ENCODE peak calls at places on chromosome 3, in four cellular contexts. J is CD8-positive, alpha-beta T cell; H is CD4-positive, CD25-positive, alpha-beta regulatory T cell; T is thyroid gland. O is an unnamed sample. For H3K9me3, the result is how much of the 10 kb centered on the place peaks cover.

GRCh38 chr3:104549099-104549714 is 817.5 kb upstream of the ALCAM start:
- DNase-seq in J (no peak), H (no peak), T (no peak), O (no peak)

GRCh38 chr3:149609595-149609994 is 48.2 kb downstream of the WWTR1 start:
- DNase-seq in H (no peak), T (no peak), J (no peak), O (no peak)

GRCh38 chr3:141305436-141305835 is 62.9 kb upstream of the ZBTB38 start:
- DNase-seq in T (peak), H (no peak), J (no peak), O (no peak)

GRCh38 chr3:107436029-107436428 is 58.8 kb downstream of the CCDC54 start:
- DNase-seq in J (no peak), H (no peak), T (no peak), O (no peak)

GRCh38 chr3:197371521-197372075 is 73.2 kb upstream of the DLG1 start:
- DNase-seq in T (no peak), J (no peak), H (no peak), O (no peak)

GRCh38 chr3:71537211-71537611 is 46.3 kb downstream of the FOXP1 start:
- DNase-seq in H (no peak), T (no peak), J (no peak), O (no peak)

GRCh38 chr3:123286308-123287023 is 84.7 kb downstream of the SEC22A start:
- DNase-seq in J (no peak), H (no peak), T (peak), O (peak)

GRCh38 chr3:105359098-105359762 is 7.5 kb upstream of the ALCAM start:
- DNase-seq in T (no peak), J (no peak), H (no peak), O (no peak)

GRCh38 chr3:117545484-117545883 is 835.9 kb downstream of the TUSC7 start:
- DNase-seq in H (no peak), T (no peak), J (no peak), O (no peak)

GRCh38 chr3:42053476-42053875 is 37.7 kb upstream of the TRAK1 start:
- DNase-seq in T (peak), J (no peak), H (no peak), O (no peak)

GRCh38 chr3:164467027-164467426 is 611.3 kb downstream of the SI start:
- DNase-seq in T (no peak), J (no peak), H (no peak), O (no peak)

GRCh38 chr3:55721716-55722484 is 234.8 kb upstream of the WNT5A start:
- DNase-seq in J (no peak), H (no peak), T (peak), O (no peak)

GRCh38 chr3:122874116-122874515 is 79.2 kb downstream of the SLC49A4 start:
- DNase-seq in H (no peak), J (no peak), T (no peak), O (no peak)

GRCh38 chr3:185312006-185312405 is 50.9 kb upstream of the MAP3K13 start:
- DNase-seq in T (peak), H (no peak), J (no peak), O (no peak)

GRCh38 chr3:186264608-186265400 is 97.2 kb downstream of the DGKG start:
- DNase-seq in H (no peak), J (no peak), T (no peak), O (no peak)

GRCh38 chr3:69767571-69767970 is 28.3 kb downstream of the MITF start:
- DNase-seq in T (peak), J (no peak), H (no peak), O (no peak)

GRCh38 chr3:106628407-106628806 is 748.8 kb upstream of the CCDC54 start:
- DNase-seq in H (no peak), T (no peak), J (no peak), O (no peak)

GRCh38 chr3:42177068-42177800 is 86.1 kb downstream of the TRAK1 start:
- DNase-seq in H (no peak), J (no peak), T (no peak), O (no peak)

GRCh38 chr3:129439381-129439816 is 349 bp downstream of the MBD4 start:
- DNase-seq in J (peak), H (peak), T (peak), O (peak)

GRCh38 chr3:128374746-128375445 is 91.8 kb downstream of the DNAJB8 start:
- DNase-seq in H (no peak), T (no peak), J (no peak), O (no peak)

DNA sequence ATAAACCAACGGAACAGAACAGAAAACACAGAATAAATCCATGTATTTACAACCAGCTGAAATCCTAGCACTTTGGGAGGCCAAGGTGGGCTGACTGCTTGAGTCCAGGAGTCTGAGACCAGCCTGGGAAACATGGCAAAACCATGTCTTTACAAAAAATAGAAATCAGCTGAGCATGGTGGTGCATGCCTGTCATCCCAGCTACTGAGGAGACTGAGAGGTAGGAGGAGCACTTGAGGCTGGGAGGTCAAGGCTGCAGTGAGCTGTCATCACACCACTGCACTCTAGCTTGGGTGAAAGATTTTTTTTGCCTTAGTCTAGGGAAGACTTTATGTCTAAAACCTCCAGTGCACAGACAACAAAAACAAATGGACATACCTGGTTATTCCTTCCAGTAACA is 120.7 kb downstream of the STT3B start:
- DNase-seq in J (no peak), H (no peak), T (no peak), O (no peak)
- H3K9me3 ChIP-seq in J (half or more), H (half or more), T (under half), O (under half)

GRCh38 chr3:56998081-56998529 is 62.4 kb upstream of the SPATA12 start:
- DNase-seq in T (no peak), H (no peak), J (no peak), O (no peak)
- H3K9me3 ChIP-seq in T (under half), H (under half), J (under half), O (under half)

GRCh38 chr3:66427352-66427751 is 73.5 kb downstream of the LRIG1 start:
- DNase-seq in J (no peak), H (no peak), T (no peak), O (no peak)

GRCh38 chr3:66425032-66425431 is 75.8 kb downstream of the LRIG1 start:
- DNase-seq in T (peak), J (no peak), H (no peak), O (no peak)

GRCh38 chr3:66426135-66426534 is 74.7 kb downstream of the LRIG1 start:
- DNase-seq in H (no peak), J (no peak), T (no peak), O (no peak)

GRCh38 chr3:66425566-66425965 is 75.3 kb downstream of the LRIG1 start:
- DNase-seq in T (no peak), H (no peak), J (no peak), O (no peak)

DNA sequence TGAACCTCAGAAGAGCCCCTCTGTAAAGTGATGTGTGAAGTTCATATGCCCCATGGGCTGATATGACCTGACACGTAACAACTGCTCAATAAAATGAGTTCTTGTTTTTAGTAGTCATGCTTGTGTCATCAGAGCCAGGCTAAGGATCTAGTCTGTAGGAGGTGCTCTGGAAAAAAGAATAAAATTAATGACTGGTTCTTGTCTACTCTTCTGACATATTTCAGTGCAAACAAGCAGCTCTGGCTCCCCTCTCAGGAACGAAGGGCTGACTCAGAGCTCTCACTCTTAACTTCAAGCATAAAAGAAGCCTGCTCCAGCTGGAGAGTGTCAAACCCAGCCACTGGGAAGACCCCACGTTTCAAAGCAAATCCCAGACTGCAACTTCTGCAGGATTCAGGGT is 77.0 kb downstream of the LRIG1 start:
- DNase-seq in J (no peak), H (no peak), T (no peak), O (no peak)
- H3K9me3 ChIP-seq in J (under half), H (under half), T (under half), O (under half)

GRCh38 chr3:178808748-178809147 is 262.9 kb downstream of the ZMAT3 start:
- DNase-seq in J (no peak), T (no peak), H (no peak), O (no peak)
- H3K9me3 ChIP-seq in J (under half), T (under half), H (under half), O (under half)

GRCh38 chr3:66416556-66417304 is 84.1 kb downstream of the LRIG1 start:
- DNase-seq in J (no peak), T (no peak), H (no peak), O (no peak)

GRCh38 chr3:66415867-66416428 is 84.9 kb downstream of the LRIG1 start:
- DNase-seq in H (no peak), T (no peak), J (no peak), O (no peak)

GRCh38 chr3:66418432-66419052 is 82.3 kb downstream of the LRIG1 start:
- DNase-seq in H (no peak), T (peak), J (no peak), O (no peak)

GRCh38 chr3:66414846-66415245 is 86.0 kb downstream of the LRIG1 start:
- DNase-seq in T (no peak), H (no peak), J (no peak), O (no peak)

DNA sequence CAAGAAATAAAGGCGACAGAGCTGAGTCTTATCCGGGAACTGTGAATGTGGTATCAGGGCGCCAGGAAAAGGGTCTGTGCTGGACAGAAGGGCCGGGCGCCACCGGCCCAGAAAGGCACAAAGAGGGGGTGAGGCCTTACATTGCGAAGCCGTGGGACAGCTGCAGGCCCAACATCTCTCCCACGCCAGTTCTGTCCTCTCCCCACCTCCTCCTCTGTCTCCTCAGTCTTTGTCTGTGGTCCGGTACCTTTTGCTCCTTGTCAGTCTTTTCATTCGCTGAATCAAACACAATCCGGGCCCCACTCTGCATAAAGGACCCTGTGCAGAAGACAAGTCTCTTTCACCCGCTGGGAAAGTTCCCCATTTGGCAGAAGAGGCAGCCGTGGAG is 81.8 kb downstream of the LRIG1 start:
- DNase-seq in H (no peak), J (no peak), T (no peak), O (no peak)
- H3K9me3 ChIP-seq in H (under half), J (under half), T (under half), O (under half)

GRCh38 chr3:44712455-44713075 is at the start of gene ZNF502:
- DNase-seq in H (peak), T (peak), J (peak), O (peak)
- H3K9me3 ChIP-seq in H (half or more), T (under half), J (under half), O (under half)

DNA sequence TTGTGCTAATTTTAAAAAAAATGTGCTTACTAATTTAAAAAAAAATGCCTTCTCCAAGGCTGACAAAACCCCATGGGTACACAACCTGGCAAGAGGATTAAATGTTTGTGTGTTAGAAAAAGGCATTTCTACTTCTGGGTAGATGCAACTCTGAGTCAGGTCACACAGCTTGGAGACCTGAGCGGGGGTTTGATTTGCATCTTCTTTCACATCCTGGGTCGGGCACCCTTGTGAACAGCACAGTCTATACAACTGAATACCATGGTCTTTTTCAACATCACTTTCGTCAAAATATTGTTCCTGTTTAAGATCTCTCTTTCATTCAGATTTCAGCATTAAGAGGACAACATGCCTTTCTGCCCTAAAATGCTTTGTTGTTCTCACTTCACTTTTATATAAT is 267.2 kb downstream of the CHL1 start:
- DNase-seq in T (no peak), J (no peak), H (no peak), O (no peak)
- H3K9me3 ChIP-seq in T (under half), J (under half), H (under half), O (under half)

DNA sequence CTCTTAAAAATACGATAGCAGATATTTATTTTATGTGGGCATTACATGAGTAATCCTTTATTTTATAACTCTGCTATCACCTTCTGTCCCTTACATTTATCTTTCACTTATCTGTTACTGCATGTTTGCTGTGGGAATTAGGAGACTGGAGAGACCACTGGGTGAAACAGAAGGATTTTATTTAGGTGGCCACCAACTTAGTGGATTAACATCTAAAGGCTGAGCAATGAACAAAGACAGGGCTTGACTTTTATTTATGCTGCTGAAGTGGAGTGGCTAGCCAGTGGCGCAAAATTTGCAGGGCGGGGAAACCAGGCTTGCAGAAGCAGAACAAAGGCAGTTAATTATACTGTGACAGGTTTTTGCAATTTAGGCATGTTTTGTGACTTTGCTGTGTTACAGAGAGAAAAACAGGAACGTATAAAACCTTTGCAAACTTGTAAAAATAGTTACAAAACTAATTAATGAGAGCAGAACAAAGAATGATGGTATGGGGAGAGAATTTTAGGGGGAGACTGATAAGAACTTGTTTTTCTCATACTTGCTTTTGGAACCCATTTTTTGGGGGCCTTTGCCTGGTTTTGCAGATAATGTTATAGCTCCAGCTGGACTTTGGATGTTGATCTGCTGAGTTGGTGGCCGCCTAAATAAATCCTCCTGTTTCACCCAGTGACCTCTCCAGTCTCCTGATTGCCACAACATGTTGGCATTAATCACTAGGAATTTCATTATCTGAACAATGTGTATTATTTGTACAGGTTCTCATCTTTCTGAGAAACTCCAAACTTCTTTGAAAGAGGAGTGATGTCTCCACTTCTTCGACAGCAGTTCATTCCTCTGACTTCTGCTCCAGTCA is 18.0 kb downstream of the KLHL24 start:
- DNase-seq in H (no peak), J (no peak), T (no peak), O (no peak)
- H3K9me3 ChIP-seq in H (half or more), J (under half), T (under half), O (under half)